ENCODE peak calls at places on chromosomes 13 and 19, in four cellular contexts. One of them, this sample, is unnamed. For H3K27me3, the result is how much of the 10 kb centered on the place peaks cover.

GRCh38 chr13:114145722-114146121 is 13.3 kb upstream of the RASA3 start:
- DNase-seq in CD8-positive, alpha-beta T cell: no peak
- DNase-seq in transverse colon: no peak
- DNase-seq in GM23248: no peak
- DNase-seq in this sample: no peak

GRCh38 chr13:43561081-43561480 is 225.7 kb downstream of the ENOX1 start:
- DNase-seq in CD8-positive, alpha-beta T cell: no peak
- DNase-seq in transverse colon: no peak
- DNase-seq in GM23248: no peak
- DNase-seq in this sample: no peak

GRCh38 chr13:97640236-97640635 is 206.3 kb downstream of the RAP2A start:
- DNase-seq in CD8-positive, alpha-beta T cell: no peak
- DNase-seq in transverse colon: no peak
- DNase-seq in GM23248: no peak
- DNase-seq in this sample: no peak

GRCh38 chr13:83211301-83211700 is 671.0 kb downstream of the SLITRK1 start:
- DNase-seq in CD8-positive, alpha-beta T cell: no peak
- DNase-seq in transverse colon: no peak
- DNase-seq in GM23248: peak
- DNase-seq in this sample: no peak

GRCh38 chr13:20431687-20432384 is 93.8 kb downstream of the CRYL1 start:
- DNase-seq in CD8-positive, alpha-beta T cell: no peak
- DNase-seq in transverse colon: no peak
- DNase-seq in GM23248: no peak
- DNase-seq in this sample: no peak

GRCh38 chr19:57903298-57904174 is 12.9 kb downstream of the ZNF417 start:
- DNase-seq in CD8-positive, alpha-beta T cell: no peak
- DNase-seq in transverse colon: no peak
- DNase-seq in GM23248: peak
- DNase-seq in this sample: no peak

GRCh38 chr13:82739881-82740280 is 1142.4 kb downstream of the SLITRK1 start:
- DNase-seq in CD8-positive, alpha-beta T cell: no peak
- DNase-seq in transverse colon: no peak
- DNase-seq in GM23248: peak
- DNase-seq in this sample: no peak

GRCh38 chr19:35090795-35091214 is 24.8 kb upstream of the FXYD3 start:
- DNase-seq in CD8-positive, alpha-beta T cell: no peak
- DNase-seq in transverse colon: no peak
- DNase-seq in GM23248: peak
- DNase-seq in this sample: no peak

GRCh38 chr13:64075543-64076271 is 2660.1 kb upstream of the PCDH20 start:
- DNase-seq in CD8-positive, alpha-beta T cell: no peak
- DNase-seq in transverse colon: no peak
- DNase-seq in GM23248: no peak
- DNase-seq in this sample: no peak

GRCh38 chr19:14516048-14516534 is 2.1 kb downstream of the DNAJB1 start:
- DNase-seq in CD8-positive, alpha-beta T cell: no peak
- DNase-seq in transverse colon: peak
- DNase-seq in GM23248: no peak
- DNase-seq in this sample: no peak

GRCh38 chr19:53898680-53899341 is 10.3 kb upstream of the CACNG7 start:
- DNase-seq in CD8-positive, alpha-beta T cell: no peak
- DNase-seq in transverse colon: no peak
- DNase-seq in GM23248: no peak
- DNase-seq in this sample: no peak

GRCh38 chr13:49314344-49314882 is 66.7 kb downstream of the CDADC1 start:
- DNase-seq in CD8-positive, alpha-beta T cell: no peak
- DNase-seq in transverse colon: no peak
- DNase-seq in GM23248: peak
- DNase-seq in this sample: no peak

GRCh38 chr13:52975969-52976368 is 52.6 kb upstream of the OLFM4 start:
- DNase-seq in CD8-positive, alpha-beta T cell: no peak
- DNase-seq in transverse colon: no peak
- DNase-seq in GM23248: no peak
- DNase-seq in this sample: no peak
- H3K27me3 ChIP-seq in CD8-positive, alpha-beta T cell: under half
- H3K27me3 ChIP-seq in transverse colon: under half
- H3K27me3 ChIP-seq in GM23248: under half
- H3K27me3 ChIP-seq in this sample: under half

GRCh38 chr19:42095142-42095813 is 19.3 kb downstream of the ZNF574 start:
- DNase-seq in CD8-positive, alpha-beta T cell: no peak
- DNase-seq in transverse colon: no peak
- DNase-seq in GM23248: no peak
- DNase-seq in this sample: no peak
- H3K4me3 ChIP-seq in CD8-positive, alpha-beta T cell: no peak
- H3K4me3 ChIP-seq in transverse colon: no peak
- H3K4me3 ChIP-seq in GM23248: no peak
- H3K4me3 ChIP-seq in this sample: no peak

DNA sequence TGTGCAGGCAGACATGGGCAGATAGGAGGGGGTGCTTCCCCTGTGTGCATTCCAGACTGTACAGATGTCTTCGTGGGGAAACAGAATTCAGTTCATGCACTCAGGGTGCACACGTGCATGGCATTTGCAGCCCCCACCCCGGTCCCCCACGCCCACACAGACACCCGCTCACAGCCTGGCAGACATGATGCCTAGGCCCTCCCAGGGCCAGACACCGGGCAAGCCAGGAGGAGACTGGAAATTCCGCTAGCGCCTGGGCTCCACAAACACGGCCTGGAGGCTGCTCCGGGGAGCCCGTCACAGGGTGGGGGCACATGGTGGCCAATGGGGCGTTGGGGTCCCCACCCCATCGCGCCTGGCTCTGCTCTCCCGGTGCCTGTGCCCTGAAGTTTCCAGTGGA is 3.5 kb downstream of the CILP2 start:
- DNase-seq in CD8-positive, alpha-beta T cell: no peak
- DNase-seq in transverse colon: no peak
- DNase-seq in GM23248: no peak
- DNase-seq in this sample: no peak
- H3K27me3 ChIP-seq in CD8-positive, alpha-beta T cell: under half
- H3K27me3 ChIP-seq in transverse colon: half or more
- H3K27me3 ChIP-seq in GM23248: under half
- H3K27me3 ChIP-seq in this sample: under half

GRCh38 chr19:1234670-1235380 is 3.0 kb downstream of the CBARP start:
- DNase-seq in CD8-positive, alpha-beta T cell: no peak
- DNase-seq in transverse colon: no peak
- DNase-seq in GM23248: no peak
- DNase-seq in this sample: no peak

GRCh38 chr19:1237027-1237659 is 662 bp downstream of the CBARP start:
- DNase-seq in CD8-positive, alpha-beta T cell: no peak
- DNase-seq in transverse colon: no peak
- DNase-seq in GM23248: peak
- DNase-seq in this sample: no peak

GRCh38 chr19:1237754-1238372 is at the start of gene CBARP:
- DNase-seq in CD8-positive, alpha-beta T cell: no peak
- DNase-seq in transverse colon: no peak
- DNase-seq in GM23248: peak
- DNase-seq in this sample: no peak

GRCh38 chr19:1235625-1236538 is 1.9 kb downstream of the CBARP start:
- DNase-seq in CD8-positive, alpha-beta T cell: no peak
- DNase-seq in transverse colon: no peak
- DNase-seq in GM23248: peak
- DNase-seq in this sample: no peak

DNA sequence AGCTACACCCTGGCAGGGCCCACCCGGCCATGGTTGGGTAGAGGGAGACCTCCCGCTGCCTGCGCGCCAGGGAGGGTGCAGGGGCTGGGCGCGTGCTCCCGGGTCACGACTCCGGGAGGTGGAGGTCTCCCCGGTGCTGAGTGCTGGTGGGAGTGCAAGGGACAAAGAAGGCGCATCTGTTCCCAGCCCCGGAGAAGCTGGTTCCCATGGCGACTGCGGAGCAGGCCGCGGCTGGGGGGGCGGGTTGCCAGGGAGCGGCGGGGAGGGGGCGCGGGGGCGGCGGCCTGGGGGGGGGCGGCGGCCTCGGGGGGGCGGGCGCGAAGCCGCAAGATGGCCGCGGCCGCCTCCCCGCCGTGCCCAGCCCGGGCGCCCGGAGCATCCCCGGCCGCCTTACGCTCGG is 1.2 kb downstream of the CBARP start:
- DNase-seq in CD8-positive, alpha-beta T cell: no peak
- DNase-seq in transverse colon: no peak
- DNase-seq in GM23248: peak
- DNase-seq in this sample: no peak
- H3K4me3 ChIP-seq in CD8-positive, alpha-beta T cell: no peak
- H3K4me3 ChIP-seq in transverse colon: peak
- H3K4me3 ChIP-seq in GM23248: peak
- H3K4me3 ChIP-seq in this sample: no peak

DNA sequence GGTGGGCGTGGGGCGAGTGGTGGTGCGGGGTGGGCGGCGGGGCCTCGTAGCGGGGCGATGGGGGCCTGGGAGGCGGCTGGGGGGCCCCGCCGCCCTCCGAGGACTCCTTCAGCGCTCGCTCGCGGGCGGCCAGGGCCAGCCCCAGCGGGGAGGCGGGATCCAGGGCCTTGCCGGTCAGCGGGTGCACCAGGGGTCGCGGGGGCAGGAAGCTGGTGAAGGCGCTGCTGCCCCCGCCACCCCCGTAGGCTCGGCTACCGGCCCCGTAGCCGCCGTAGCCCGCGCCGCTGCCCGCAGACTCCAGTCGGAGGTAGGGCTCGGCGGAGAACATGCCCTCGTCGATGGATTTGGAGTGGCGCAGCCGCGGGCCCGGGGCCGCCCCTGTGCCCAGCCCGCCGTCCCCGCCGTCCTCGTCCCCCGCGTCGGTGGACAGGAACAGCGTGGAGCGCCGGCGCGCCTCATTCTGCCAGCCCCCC is 18.6 kb downstream of the C19orf81 start:
- DNase-seq in CD8-positive, alpha-beta T cell: no peak
- DNase-seq in transverse colon: no peak
- DNase-seq in GM23248: no peak
- DNase-seq in this sample: no peak
- H3K27me3 ChIP-seq in CD8-positive, alpha-beta T cell: under half
- H3K27me3 ChIP-seq in transverse colon: half or more
- H3K27me3 ChIP-seq in GM23248: under half
- H3K27me3 ChIP-seq in this sample: under half